ENCODE peak calls at places on chromosomes 6 and 20, in eight cellular contexts. One of them, this sample, is unnamed. For H3K9me3, the result is how much of the 10 kb centered on the place peaks cover.

GRCh38 chr20:50678213-50678898 is 13.0 kb downstream of the RIPOR3 start:
- DNase-seq in fibroblast of lung: peak
- DNase-seq in IMR-90: no peak
- DNase-seq in colonic mucosa: peak
- DNase-seq in heart right ventricle: no peak
- DNase-seq in WERI-Rb-1: no peak
- DNase-seq in CD8-positive, alpha-beta T cell: no peak
- DNase-seq in neuronal stem cell: no peak
- DNase-seq in this sample: no peak

GRCh38 chr20:46945465-46945864 is 50.8 kb downstream of the EYA2 start:
- DNase-seq in colonic mucosa: no peak
- DNase-seq in IMR-90: peak
- DNase-seq in heart right ventricle: no peak
- DNase-seq in fibroblast of lung: no peak
- DNase-seq in neuronal stem cell: no peak
- DNase-seq in CD8-positive, alpha-beta T cell: no peak
- DNase-seq in WERI-Rb-1: no peak
- DNase-seq in this sample: no peak

GRCh38 chr6:170174124-170174770 is 116.6 kb downstream of the DLL1 start:
- DNase-seq in WERI-Rb-1: no peak
- DNase-seq in CD8-positive, alpha-beta T cell: no peak
- DNase-seq in heart right ventricle: no peak
- DNase-seq in fibroblast of lung: no peak
- DNase-seq in neuronal stem cell: no peak
- DNase-seq in IMR-90: no peak
- DNase-seq in colonic mucosa: peak
- DNase-seq in this sample: no peak

GRCh38 chr6:68364276-68364785 is 270.8 kb upstream of the ADGRB3 start:
- DNase-seq in fibroblast of lung: no peak
- DNase-seq in CD8-positive, alpha-beta T cell: no peak
- DNase-seq in IMR-90: no peak
- DNase-seq in neuronal stem cell: no peak
- DNase-seq in WERI-Rb-1: no peak
- DNase-seq in heart right ventricle: no peak
- DNase-seq in colonic mucosa: no peak
- DNase-seq in this sample: no peak

GRCh38 chr20:47735412-47736400 is 49.6 kb downstream of the SULF2 start:
- DNase-seq in CD8-positive, alpha-beta T cell: no peak
- DNase-seq in neuronal stem cell: no peak
- DNase-seq in colonic mucosa: no peak
- DNase-seq in IMR-90: no peak
- DNase-seq in heart right ventricle: peak
- DNase-seq in fibroblast of lung: no peak
- DNase-seq in WERI-Rb-1: no peak
- DNase-seq in this sample: no peak

GRCh38 chr6:14781707-14782306 is 464.1 kb upstream of the JARID2 start:
- DNase-seq in fibroblast of lung: no peak
- DNase-seq in IMR-90: no peak
- DNase-seq in colonic mucosa: no peak
- DNase-seq in CD8-positive, alpha-beta T cell: no peak
- DNase-seq in WERI-Rb-1: no peak
- DNase-seq in neuronal stem cell: no peak
- DNase-seq in heart right ventricle: no peak
- DNase-seq in this sample: no peak

GRCh38 chr20:45946149-45946970 is 11.9 kb downstream of the PCIF1 start:
- DNase-seq in WERI-Rb-1: no peak
- DNase-seq in CD8-positive, alpha-beta T cell: peak
- DNase-seq in fibroblast of lung: peak
- DNase-seq in IMR-90: no peak
- DNase-seq in neuronal stem cell: no peak
- DNase-seq in colonic mucosa: peak
- DNase-seq in heart right ventricle: no peak
- DNase-seq in this sample: peak

GRCh38 chr20:15339264-15339663 is 1001.9 kb upstream of the FLRT3 start:
- DNase-seq in fibroblast of lung: no peak
- DNase-seq in IMR-90: no peak
- DNase-seq in heart right ventricle: no peak
- DNase-seq in neuronal stem cell: no peak
- DNase-seq in WERI-Rb-1: no peak
- DNase-seq in colonic mucosa: no peak
- DNase-seq in CD8-positive, alpha-beta T cell: no peak
- DNase-seq in this sample: no peak

GRCh38 chr6:87702589-87702945 is 534 bp upstream of the AKIRIN2 start:
- DNase-seq in neuronal stem cell: no peak
- DNase-seq in heart right ventricle: no peak
- DNase-seq in CD8-positive, alpha-beta T cell: no peak
- DNase-seq in colonic mucosa: no peak
- DNase-seq in IMR-90: peak
- DNase-seq in WERI-Rb-1: peak
- DNase-seq in fibroblast of lung: peak
- DNase-seq in this sample: no peak

GRCh38 chr6:9412951-9413559 is 977.7 kb upstream of the SLC35B3 start:
- DNase-seq in colonic mucosa: peak
- DNase-seq in heart right ventricle: peak
- DNase-seq in WERI-Rb-1: peak
- DNase-seq in fibroblast of lung: no peak
- DNase-seq in CD8-positive, alpha-beta T cell: no peak
- DNase-seq in IMR-90: no peak
- DNase-seq in neuronal stem cell: no peak
- DNase-seq in this sample: no peak

GRCh38 chr20:54512694-54513093 is 37.3 kb downstream of the DOK5 start:
- DNase-seq in heart right ventricle: no peak
- DNase-seq in colonic mucosa: no peak
- DNase-seq in fibroblast of lung: no peak
- DNase-seq in CD8-positive, alpha-beta T cell: no peak
- DNase-seq in WERI-Rb-1: no peak
- DNase-seq in neuronal stem cell: no peak
- DNase-seq in IMR-90: no peak
- DNase-seq in this sample: no peak

GRCh38 chr6:33316603-33317417 is 734 bp downstream of the ZBTB22 start:
- DNase-seq in CD8-positive, alpha-beta T cell: no peak
- DNase-seq in fibroblast of lung: no peak
- DNase-seq in neuronal stem cell: no peak
- DNase-seq in IMR-90: no peak
- DNase-seq in colonic mucosa: no peak
- DNase-seq in WERI-Rb-1: no peak
- DNase-seq in heart right ventricle: peak
- DNase-seq in this sample: no peak

GRCh38 chr20:54525906-54526596 is 50.7 kb downstream of the DOK5 start:
- DNase-seq in IMR-90: no peak
- DNase-seq in colonic mucosa: no peak
- DNase-seq in heart right ventricle: no peak
- DNase-seq in WERI-Rb-1: no peak
- DNase-seq in neuronal stem cell: no peak
- DNase-seq in CD8-positive, alpha-beta T cell: no peak
- DNase-seq in fibroblast of lung: no peak
- DNase-seq in this sample: no peak

GRCh38 chr6:117079946-117080345 is 185.4 kb upstream of the VGLL2 start:
- DNase-seq in CD8-positive, alpha-beta T cell: no peak
- DNase-seq in WERI-Rb-1: no peak
- DNase-seq in fibroblast of lung: no peak
- DNase-seq in colonic mucosa: no peak
- DNase-seq in neuronal stem cell: no peak
- DNase-seq in heart right ventricle: no peak
- DNase-seq in IMR-90: no peak
- DNase-seq in this sample: no peak

GRCh38 chr6:66082914-66083313 is 375.9 kb upstream of the EYS start:
- DNase-seq in WERI-Rb-1: no peak
- DNase-seq in fibroblast of lung: no peak
- DNase-seq in neuronal stem cell: no peak
- DNase-seq in CD8-positive, alpha-beta T cell: no peak
- DNase-seq in colonic mucosa: no peak
- DNase-seq in heart right ventricle: no peak
- DNase-seq in IMR-90: no peak
- DNase-seq in this sample: no peak
- H3K9me3 ChIP-seq in WERI-Rb-1: under half
- H3K9me3 ChIP-seq in fibroblast of lung: under half
- H3K9me3 ChIP-seq in neuronal stem cell: under half
- H3K9me3 ChIP-seq in CD8-positive, alpha-beta T cell: under half
- H3K9me3 ChIP-seq in colonic mucosa: under half
- H3K9me3 ChIP-seq in heart right ventricle: under half
- H3K9me3 ChIP-seq in IMR-90: under half
- H3K9me3 ChIP-seq in this sample: under half

GRCh38 chr6:164396071-164397047 is 913.0 kb downstream of the C6orf118 start:
- DNase-seq in WERI-Rb-1: no peak
- DNase-seq in heart right ventricle: no peak
- DNase-seq in CD8-positive, alpha-beta T cell: no peak
- DNase-seq in fibroblast of lung: peak
- DNase-seq in colonic mucosa: no peak
- DNase-seq in IMR-90: no peak
- DNase-seq in neuronal stem cell: no peak
- DNase-seq in this sample: no peak

GRCh38 chr6:164401871-164402270 is 907.5 kb downstream of the C6orf118 start:
- DNase-seq in CD8-positive, alpha-beta T cell: no peak
- DNase-seq in neuronal stem cell: no peak
- DNase-seq in WERI-Rb-1: no peak
- DNase-seq in colonic mucosa: no peak
- DNase-seq in fibroblast of lung: no peak
- DNase-seq in heart right ventricle: no peak
- DNase-seq in IMR-90: no peak
- DNase-seq in this sample: no peak

DNA sequence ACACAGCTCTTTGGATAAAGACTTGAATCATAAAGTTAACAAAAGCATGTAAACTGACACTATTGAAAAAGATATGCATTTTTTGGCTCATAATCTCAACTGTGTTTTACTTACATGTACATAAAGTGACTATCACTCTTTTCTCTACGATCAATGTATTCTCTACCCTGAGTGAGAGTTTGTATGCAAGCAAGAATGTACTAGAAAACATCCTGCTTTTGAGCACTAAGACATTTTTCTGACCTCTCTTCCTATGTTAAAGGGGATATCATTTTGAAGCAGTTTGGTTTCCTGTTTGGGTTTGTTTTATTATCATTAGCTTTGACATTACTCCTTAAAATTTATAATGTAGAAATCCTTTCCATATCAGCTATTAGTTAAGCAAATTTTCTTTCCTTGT is 910.8 kb downstream of the C6orf118 start:
- DNase-seq in neuronal stem cell: no peak
- DNase-seq in IMR-90: no peak
- DNase-seq in colonic mucosa: no peak
- DNase-seq in WERI-Rb-1: no peak
- DNase-seq in heart right ventricle: no peak
- DNase-seq in CD8-positive, alpha-beta T cell: no peak
- DNase-seq in fibroblast of lung: no peak
- DNase-seq in this sample: no peak
- H3K27ac ChIP-seq in neuronal stem cell: no peak
- H3K27ac ChIP-seq in IMR-90: no peak
- H3K27ac ChIP-seq in colonic mucosa: no peak
- H3K27ac ChIP-seq in WERI-Rb-1: no peak
- H3K27ac ChIP-seq in heart right ventricle: no peak
- H3K27ac ChIP-seq in CD8-positive, alpha-beta T cell: no peak
- H3K27ac ChIP-seq in fibroblast of lung: no peak
- H3K27ac ChIP-seq in this sample: no peak

GRCh38 chr6:105669232-105669631 is 266.4 kb upstream of the PREP start:
- DNase-seq in colonic mucosa: no peak
- DNase-seq in CD8-positive, alpha-beta T cell: no peak
- DNase-seq in WERI-Rb-1: no peak
- DNase-seq in neuronal stem cell: no peak
- DNase-seq in heart right ventricle: no peak
- DNase-seq in fibroblast of lung: no peak
- DNase-seq in IMR-90: no peak
- DNase-seq in this sample: no peak
- H3K9me3 ChIP-seq in colonic mucosa: under half
- H3K9me3 ChIP-seq in CD8-positive, alpha-beta T cell: under half
- H3K9me3 ChIP-seq in WERI-Rb-1: under half
- H3K9me3 ChIP-seq in neuronal stem cell: under half
- H3K9me3 ChIP-seq in heart right ventricle: under half
- H3K9me3 ChIP-seq in fibroblast of lung: under half
- H3K9me3 ChIP-seq in IMR-90: under half
- H3K9me3 ChIP-seq in this sample: under half

GRCh38 chr20:16569218-16570153 is 3.8 kb downstream of the KIF16B start:
- DNase-seq in WERI-Rb-1: no peak
- DNase-seq in heart right ventricle: no peak
- DNase-seq in neuronal stem cell: no peak
- DNase-seq in fibroblast of lung: no peak
- DNase-seq in CD8-positive, alpha-beta T cell: no peak
- DNase-seq in colonic mucosa: peak
- DNase-seq in IMR-90: no peak
- DNase-seq in this sample: no peak
- H3K27ac ChIP-seq in WERI-Rb-1: no peak
- H3K27ac ChIP-seq in heart right ventricle: no peak
- H3K27ac ChIP-seq in neuronal stem cell: no peak
- H3K27ac ChIP-seq in fibroblast of lung: no peak
- H3K27ac ChIP-seq in CD8-positive, alpha-beta T cell: no peak
- H3K27ac ChIP-seq in colonic mucosa: peak
- H3K27ac ChIP-seq in IMR-90: no peak
- H3K27ac ChIP-seq in this sample: no peak

DNA sequence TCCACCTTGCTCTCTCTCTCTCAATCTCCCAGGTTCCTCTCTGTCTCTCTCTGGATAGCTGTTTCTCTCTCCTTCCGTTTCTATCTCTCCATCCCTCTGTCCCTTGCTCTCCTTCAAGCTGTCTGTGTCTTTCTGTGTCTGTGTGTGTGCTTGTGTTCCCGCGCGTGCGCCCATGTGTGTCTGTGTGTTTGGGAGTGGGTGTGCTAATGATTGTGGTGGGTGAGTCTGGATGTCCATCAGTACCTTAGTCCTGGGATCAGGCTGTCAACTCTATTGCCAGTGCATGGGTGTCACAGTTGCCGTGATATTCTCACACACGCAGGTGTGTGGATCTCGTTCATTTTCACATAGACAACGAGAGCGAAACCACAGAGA is 1380.6 kb upstream of the DEFB115 start:
- DNase-seq in neuronal stem cell: no peak
- DNase-seq in colonic mucosa: no peak
- DNase-seq in heart right ventricle: no peak
- DNase-seq in fibroblast of lung: no peak
- DNase-seq in WERI-Rb-1: no peak
- DNase-seq in CD8-positive, alpha-beta T cell: no peak
- DNase-seq in IMR-90: no peak
- DNase-seq in this sample: no peak
- H3K9me3 ChIP-seq in neuronal stem cell: under half
- H3K9me3 ChIP-seq in colonic mucosa: under half
- H3K9me3 ChIP-seq in heart right ventricle: under half
- H3K9me3 ChIP-seq in fibroblast of lung: under half
- H3K9me3 ChIP-seq in WERI-Rb-1: under half
- H3K9me3 ChIP-seq in CD8-positive, alpha-beta T cell: under half
- H3K9me3 ChIP-seq in IMR-90: under half
- H3K9me3 ChIP-seq in this sample: under half

DNA sequence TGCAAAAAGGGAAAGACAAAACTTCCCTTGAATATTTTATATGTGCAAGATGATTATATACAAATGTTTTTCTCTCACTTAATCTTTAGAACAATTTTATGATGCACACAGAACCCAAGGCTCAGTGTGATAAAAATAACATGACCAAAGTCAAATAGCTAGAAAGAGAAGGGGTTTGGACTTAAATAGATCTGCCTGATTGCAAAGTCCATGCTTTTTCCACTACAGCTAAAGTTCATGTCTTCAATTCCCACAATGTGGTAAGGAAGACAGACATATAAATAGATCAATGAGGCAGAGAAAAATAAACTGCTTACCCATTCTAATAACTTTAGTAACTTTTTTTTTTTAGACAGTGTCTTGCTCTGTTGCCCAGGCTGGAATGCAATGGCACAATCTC is 143.8 kb downstream of the CDK19 start:
- DNase-seq in heart right ventricle: no peak
- DNase-seq in CD8-positive, alpha-beta T cell: no peak
- DNase-seq in colonic mucosa: no peak
- DNase-seq in neuronal stem cell: no peak
- DNase-seq in IMR-90: no peak
- DNase-seq in fibroblast of lung: no peak
- DNase-seq in WERI-Rb-1: no peak
- DNase-seq in this sample: no peak
- H3K27ac ChIP-seq in heart right ventricle: no peak
- H3K27ac ChIP-seq in CD8-positive, alpha-beta T cell: no peak
- H3K27ac ChIP-seq in colonic mucosa: peak
- H3K27ac ChIP-seq in neuronal stem cell: no peak
- H3K27ac ChIP-seq in IMR-90: no peak
- H3K27ac ChIP-seq in fibroblast of lung: no peak
- H3K27ac ChIP-seq in WERI-Rb-1: no peak
- H3K27ac ChIP-seq in this sample: no peak

This sample was measured in CD8-positive, alpha-beta memory T cell.